ENCODE peak calls at places on chromosomes 16 and 17, in eight cellular contexts. One of them, this sample, is unnamed.

GRCh38 chr16:79897444-79898146 is 297.1 kb upstream of the MAF start:
- DNase-seq in fibroblast of mammary gland: peak; percentile 36
- DNase-seq in lower leg skin: no peak
- DNase-seq in stimulated activated CD8-positive, alpha-beta memory T cell treated with anti-CD3 and anti-CD28 coated beads, Interleukin-4, amount 100 ng/mL, for 24 hours: no peak
- DNase-seq in mucosa of gallbladder: peak; percentile 85
- DNase-seq in NCI-H1694 treated with DMSO at 0.1 percent for 48 hours: no peak
- DNase-seq in AG04450: no peak
- DNase-seq in NCI-H1436: no peak
- DNase-seq in this sample: no peak

GRCh38 chr17:8345951-8346665 is 6.5 kb downstream of the ODF4 start:
- DNase-seq in mucosa of gallbladder: no peak
- DNase-seq in AG04450: no peak
- DNase-seq in stimulated activated CD8-positive, alpha-beta memory T cell treated with anti-CD3 and anti-CD28 coated beads, Interleukin-4, amount 100 ng/mL, for 24 hours: no peak
- DNase-seq in NCI-H1436: no peak
- DNase-seq in lower leg skin: no peak
- DNase-seq in NCI-H1694 treated with DMSO at 0.1 percent for 48 hours: no peak
- DNase-seq in fibroblast of mammary gland: no peak
- DNase-seq in this sample: no peak

GRCh38 chr17:39823407-39824054 is 40.6 kb downstream of the IKZF3 start:
- DNase-seq in NCI-H1436: no peak
- DNase-seq in fibroblast of mammary gland: no peak
- DNase-seq in lower leg skin: no peak
- DNase-seq in mucosa of gallbladder: no peak
- DNase-seq in AG04450: no peak
- DNase-seq in stimulated activated CD8-positive, alpha-beta memory T cell treated with anti-CD3 and anti-CD28 coated beads, Interleukin-4, amount 100 ng/mL, for 24 hours: no peak
- DNase-seq in NCI-H1694 treated with DMSO at 0.1 percent for 48 hours: no peak
- DNase-seq in this sample: no peak

GRCh38 chr17:75011788-75012319 is 616 bp upstream of the MRPL58 start:
- DNase-seq in stimulated activated CD8-positive, alpha-beta memory T cell treated with anti-CD3 and anti-CD28 coated beads, Interleukin-4, amount 100 ng/mL, for 24 hours: no peak
- DNase-seq in mucosa of gallbladder: peak; percentile 72
- DNase-seq in fibroblast of mammary gland: peak; percentile 78
- DNase-seq in NCI-H1436: peak; percentile 46
- DNase-seq in lower leg skin: peak; percentile 92
- DNase-seq in AG04450: no peak
- DNase-seq in NCI-H1694 treated with DMSO at 0.1 percent for 48 hours: peak; percentile 78
- DNase-seq in this sample: no peak

GRCh38 chr16:81140930-81141780 is 45.0 kb upstream of the GCSH start:
- DNase-seq in AG04450: no peak
- DNase-seq in lower leg skin: no peak
- DNase-seq in NCI-H1436: no peak
- DNase-seq in stimulated activated CD8-positive, alpha-beta memory T cell treated with anti-CD3 and anti-CD28 coated beads, Interleukin-4, amount 100 ng/mL, for 24 hours: no peak
- DNase-seq in fibroblast of mammary gland: no peak
- DNase-seq in NCI-H1694 treated with DMSO at 0.1 percent for 48 hours: no peak
- DNase-seq in mucosa of gallbladder: no peak
- DNase-seq in this sample: no peak

GRCh38 chr17:67245694-67246397 is 850 bp upstream of the HELZ start:
- DNase-seq in NCI-H1694 treated with DMSO at 0.1 percent for 48 hours: no peak
- DNase-seq in stimulated activated CD8-positive, alpha-beta memory T cell treated with anti-CD3 and anti-CD28 coated beads, Interleukin-4, amount 100 ng/mL, for 24 hours: no peak
- DNase-seq in NCI-H1436: peak; percentile 14
- DNase-seq in AG04450: no peak
- DNase-seq in mucosa of gallbladder: no peak
- DNase-seq in lower leg skin: peak; percentile 86
- DNase-seq in fibroblast of mammary gland: no peak
- DNase-seq in this sample: no peak

GRCh38 chr17:82946081-82946480 is 106.3 kb upstream of the ZNF750 start:
- DNase-seq in mucosa of gallbladder: no peak
- DNase-seq in lower leg skin: no peak
- DNase-seq in NCI-H1694 treated with DMSO at 0.1 percent for 48 hours: no peak
- DNase-seq in NCI-H1436: no peak
- DNase-seq in fibroblast of mammary gland: no peak
- DNase-seq in stimulated activated CD8-positive, alpha-beta memory T cell treated with anti-CD3 and anti-CD28 coated beads, Interleukin-4, amount 100 ng/mL, for 24 hours: no peak
- DNase-seq in AG04450: no peak
- DNase-seq in this sample: no peak

GRCh38 chr17:51435171-51435552 is 174.8 kb downstream of the UTP18 start:
- DNase-seq in fibroblast of mammary gland: no peak
- DNase-seq in NCI-H1436: no peak
- DNase-seq in stimulated activated CD8-positive, alpha-beta memory T cell treated with anti-CD3 and anti-CD28 coated beads, Interleukin-4, amount 100 ng/mL, for 24 hours: no peak
- DNase-seq in AG04450: no peak
- DNase-seq in mucosa of gallbladder: no peak
- DNase-seq in lower leg skin: no peak
- DNase-seq in NCI-H1694 treated with DMSO at 0.1 percent for 48 hours: no peak
- DNase-seq in this sample: no peak

GRCh38 chr16:86321491-86321890 is 188.8 kb upstream of the FOXF1 start:
- DNase-seq in lower leg skin: no peak
- DNase-seq in fibroblast of mammary gland: no peak
- DNase-seq in AG04450: no peak
- DNase-seq in mucosa of gallbladder: no peak
- DNase-seq in NCI-H1694 treated with DMSO at 0.1 percent for 48 hours: no peak
- DNase-seq in NCI-H1436: no peak
- DNase-seq in stimulated activated CD8-positive, alpha-beta memory T cell treated with anti-CD3 and anti-CD28 coated beads, Interleukin-4, amount 100 ng/mL, for 24 hours: no peak
- DNase-seq in this sample: no peak

GRCh38 chr16:85245307-85246172 is 133.3 kb upstream of the CIBAR2 start:
- DNase-seq in NCI-H1436: peak; percentile 66
- DNase-seq in lower leg skin: no peak
- DNase-seq in stimulated activated CD8-positive, alpha-beta memory T cell treated with anti-CD3 and anti-CD28 coated beads, Interleukin-4, amount 100 ng/mL, for 24 hours: peak; percentile 15
- DNase-seq in NCI-H1694 treated with DMSO at 0.1 percent for 48 hours: no peak
- DNase-seq in fibroblast of mammary gland: peak; percentile 72
- DNase-seq in AG04450: peak; percentile 50
- DNase-seq in mucosa of gallbladder: peak; percentile 64
- DNase-seq in this sample: no peak

GRCh38 chr16:66272461-66272860 is 94.0 kb upstream of the CDH5 start:
- DNase-seq in NCI-H1436: no peak
- DNase-seq in fibroblast of mammary gland: no peak
- DNase-seq in lower leg skin: peak; percentile 71
- DNase-seq in mucosa of gallbladder: no peak
- DNase-seq in AG04450: no peak
- DNase-seq in stimulated activated CD8-positive, alpha-beta memory T cell treated with anti-CD3 and anti-CD28 coated beads, Interleukin-4, amount 100 ng/mL, for 24 hours: no peak
- DNase-seq in NCI-H1694 treated with DMSO at 0.1 percent for 48 hours: no peak
- DNase-seq in this sample: no peak

GRCh38 chr16:67384778-67385510 is 8.4 kb downstream of the TPPP3 start:
- DNase-seq in stimulated activated CD8-positive, alpha-beta memory T cell treated with anti-CD3 and anti-CD28 coated beads, Interleukin-4, amount 100 ng/mL, for 24 hours: no peak
- DNase-seq in AG04450: no peak
- DNase-seq in mucosa of gallbladder: no peak
- DNase-seq in NCI-H1436: no peak
- DNase-seq in fibroblast of mammary gland: no peak
- DNase-seq in NCI-H1694 treated with DMSO at 0.1 percent for 48 hours: no peak
- DNase-seq in lower leg skin: no peak
- DNase-seq in this sample: no peak

GRCh38 chr16:71367243-71367976 is 8.9 kb downstream of the CALB2 start:
- DNase-seq in lower leg skin: no peak
- DNase-seq in fibroblast of mammary gland: peak; percentile 40
- DNase-seq in NCI-H1436: peak; percentile 25
- DNase-seq in stimulated activated CD8-positive, alpha-beta memory T cell treated with anti-CD3 and anti-CD28 coated beads, Interleukin-4, amount 100 ng/mL, for 24 hours: peak; percentile 5
- DNase-seq in NCI-H1694 treated with DMSO at 0.1 percent for 48 hours: peak; percentile 27
- DNase-seq in mucosa of gallbladder: peak; percentile 41
- DNase-seq in AG04450: no peak
- DNase-seq in this sample: no peak

GRCh38 chr16:88530858-88531203 is 39.4 kb upstream of the ZC3H18 start:
- DNase-seq in mucosa of gallbladder: no peak
- DNase-seq in NCI-H1694 treated with DMSO at 0.1 percent for 48 hours: no peak
- DNase-seq in AG04450: no peak
- DNase-seq in fibroblast of mammary gland: no peak
- DNase-seq in NCI-H1436: no peak
- DNase-seq in stimulated activated CD8-positive, alpha-beta memory T cell treated with anti-CD3 and anti-CD28 coated beads, Interleukin-4, amount 100 ng/mL, for 24 hours: no peak
- DNase-seq in lower leg skin: no peak
- DNase-seq in this sample: no peak

GRCh38 chr16:58464047-58464915 is 35.7 kb upstream of the NDRG4 start:
- DNase-seq in mucosa of gallbladder: no peak
- DNase-seq in NCI-H1436: no peak
- DNase-seq in fibroblast of mammary gland: no peak
- DNase-seq in lower leg skin: no peak
- DNase-seq in AG04450: no peak
- DNase-seq in stimulated activated CD8-positive, alpha-beta memory T cell treated with anti-CD3 and anti-CD28 coated beads, Interleukin-4, amount 100 ng/mL, for 24 hours: no peak
- DNase-seq in NCI-H1694 treated with DMSO at 0.1 percent for 48 hours: no peak
- DNase-seq in this sample: no peak

GRCh38 chr17:42409467-42410351 is 13.3 kb downstream of the CAVIN1 start:
- DNase-seq in mucosa of gallbladder: peak; percentile 32
- DNase-seq in NCI-H1436: no peak
- DNase-seq in AG04450: peak; percentile 75
- DNase-seq in NCI-H1694 treated with DMSO at 0.1 percent for 48 hours: no peak
- DNase-seq in fibroblast of mammary gland: peak; percentile 95
- DNase-seq in lower leg skin: peak; percentile 95
- DNase-seq in stimulated activated CD8-positive, alpha-beta memory T cell treated with anti-CD3 and anti-CD28 coated beads, Interleukin-4, amount 100 ng/mL, for 24 hours: no peak
- DNase-seq in this sample: no peak

GRCh38 chr16:57308041-57308440 is 23.6 kb upstream of the PLLP start:
- DNase-seq in NCI-H1436: no peak
- DNase-seq in fibroblast of mammary gland: no peak
- DNase-seq in AG04450: no peak
- DNase-seq in stimulated activated CD8-positive, alpha-beta memory T cell treated with anti-CD3 and anti-CD28 coated beads, Interleukin-4, amount 100 ng/mL, for 24 hours: no peak
- DNase-seq in NCI-H1694 treated with DMSO at 0.1 percent for 48 hours: no peak
- DNase-seq in mucosa of gallbladder: no peak
- DNase-seq in lower leg skin: peak; percentile 53
- DNase-seq in this sample: no peak

GRCh38 chr17:73302189-73302588 is 9.6 kb downstream of the CDC42EP4 start:
- DNase-seq in mucosa of gallbladder: no peak
- DNase-seq in AG04450: no peak
- DNase-seq in NCI-H1694 treated with DMSO at 0.1 percent for 48 hours: no peak
- DNase-seq in stimulated activated CD8-positive, alpha-beta memory T cell treated with anti-CD3 and anti-CD28 coated beads, Interleukin-4, amount 100 ng/mL, for 24 hours: no peak
- DNase-seq in NCI-H1436: no peak
- DNase-seq in lower leg skin: no peak
- DNase-seq in fibroblast of mammary gland: peak; percentile 67
- DNase-seq in this sample: no peak

GRCh38 chr17:16255481-16255901 is 38.5 kb downstream of the PIGL start:
- DNase-seq in mucosa of gallbladder: peak; percentile 70
- DNase-seq in stimulated activated CD8-positive, alpha-beta memory T cell treated with anti-CD3 and anti-CD28 coated beads, Interleukin-4, amount 100 ng/mL, for 24 hours: no peak
- DNase-seq in lower leg skin: no peak
- DNase-seq in NCI-H1694 treated with DMSO at 0.1 percent for 48 hours: no peak
- DNase-seq in fibroblast of mammary gland: peak; percentile 47
- DNase-seq in AG04450: no peak
- DNase-seq in NCI-H1436: no peak
- DNase-seq in this sample: no peak

GRCh38 chr17:7748098-7748775 is 30.7 kb downstream of the DNAH2 start:
- DNase-seq in stimulated activated CD8-positive, alpha-beta memory T cell treated with anti-CD3 and anti-CD28 coated beads, Interleukin-4, amount 100 ng/mL, for 24 hours: no peak
- DNase-seq in fibroblast of mammary gland: peak; percentile 7
- DNase-seq in NCI-H1436: no peak
- DNase-seq in lower leg skin: no peak
- DNase-seq in mucosa of gallbladder: peak; percentile 13
- DNase-seq in NCI-H1694 treated with DMSO at 0.1 percent for 48 hours: no peak
- DNase-seq in AG04450: no peak
- DNase-seq in this sample: no peak

GRCh38 chr17:40112718-40113109 is 9.1 kb upstream of the MSL1 start:
- DNase-seq in lower leg skin: no peak
- DNase-seq in NCI-H1436: no peak
- DNase-seq in NCI-H1694 treated with DMSO at 0.1 percent for 48 hours: no peak
- DNase-seq in AG04450: no peak
- DNase-seq in fibroblast of mammary gland: no peak
- DNase-seq in stimulated activated CD8-positive, alpha-beta memory T cell treated with anti-CD3 and anti-CD28 coated beads, Interleukin-4, amount 100 ng/mL, for 24 hours: no peak
- DNase-seq in mucosa of gallbladder: no peak
- DNase-seq in this sample: no peak

GRCh38 chr17:80899402-80900268 is 92.0 kb upstream of the CHMP6 start:
- DNase-seq in AG04450: no peak
- DNase-seq in NCI-H1694 treated with DMSO at 0.1 percent for 48 hours: no peak
- DNase-seq in lower leg skin: no peak
- DNase-seq in fibroblast of mammary gland: peak; percentile 34
- DNase-seq in NCI-H1436: no peak
- DNase-seq in stimulated activated CD8-positive, alpha-beta memory T cell treated with anti-CD3 and anti-CD28 coated beads, Interleukin-4, amount 100 ng/mL, for 24 hours: peak; percentile 61
- DNase-seq in mucosa of gallbladder: no peak
- DNase-seq in this sample: no peak

GRCh38 chr17:83079340-83079747 is at the start of gene METRNL:
- DNase-seq in lower leg skin: peak; percentile 95
- DNase-seq in NCI-H1436: peak; percentile 36
- DNase-seq in fibroblast of mammary gland: peak; percentile 46
- DNase-seq in mucosa of gallbladder: peak; percentile 79
- DNase-seq in stimulated activated CD8-positive, alpha-beta memory T cell treated with anti-CD3 and anti-CD28 coated beads, Interleukin-4, amount 100 ng/mL, for 24 hours: peak; percentile 54
- DNase-seq in NCI-H1694 treated with DMSO at 0.1 percent for 48 hours: peak; percentile 28
- DNase-seq in AG04450: no peak
- DNase-seq in this sample: no peak

GRCh38 chr17:64216385-64217248 is 46.4 kb downstream of the TEX2 start:
- DNase-seq in AG04450: no peak
- DNase-seq in NCI-H1436: no peak
- DNase-seq in mucosa of gallbladder: peak; percentile 46
- DNase-seq in fibroblast of mammary gland: peak; percentile 69
- DNase-seq in lower leg skin: no peak
- DNase-seq in NCI-H1694 treated with DMSO at 0.1 percent for 48 hours: peak; percentile 21
- DNase-seq in stimulated activated CD8-positive, alpha-beta memory T cell treated with anti-CD3 and anti-CD28 coated beads, Interleukin-4, amount 100 ng/mL, for 24 hours: no peak
- DNase-seq in this sample: no peak

GRCh38 chr17:62720126-62720850 is 87.8 kb downstream of the MARCHF10 start:
- DNase-seq in stimulated activated CD8-positive, alpha-beta memory T cell treated with anti-CD3 and anti-CD28 coated beads, Interleukin-4, amount 100 ng/mL, for 24 hours: no peak
- DNase-seq in lower leg skin: no peak
- DNase-seq in fibroblast of mammary gland: no peak
- DNase-seq in NCI-H1436: no peak
- DNase-seq in mucosa of gallbladder: no peak
- DNase-seq in NCI-H1694 treated with DMSO at 0.1 percent for 48 hours: no peak
- DNase-seq in AG04450: no peak
- DNase-seq in this sample: no peak

GRCh38 chr16:81357711-81358270 is 43.0 kb downstream of the GAN start:
- DNase-seq in NCI-H1694 treated with DMSO at 0.1 percent for 48 hours: no peak
- DNase-seq in lower leg skin: no peak
- DNase-seq in stimulated activated CD8-positive, alpha-beta memory T cell treated with anti-CD3 and anti-CD28 coated beads, Interleukin-4, amount 100 ng/mL, for 24 hours: no peak
- DNase-seq in NCI-H1436: no peak
- DNase-seq in fibroblast of mammary gland: no peak
- DNase-seq in AG04450: no peak
- DNase-seq in mucosa of gallbladder: no peak
- DNase-seq in this sample: no peak

GRCh38 chr17:75959046-75959838 is 18.4 kb upstream of the FBF1 start:
- DNase-seq in mucosa of gallbladder: no peak
- DNase-seq in fibroblast of mammary gland: no peak
- DNase-seq in AG04450: no peak
- DNase-seq in NCI-H1694 treated with DMSO at 0.1 percent for 48 hours: no peak
- DNase-seq in NCI-H1436: no peak
- DNase-seq in stimulated activated CD8-positive, alpha-beta memory T cell treated with anti-CD3 and anti-CD28 coated beads, Interleukin-4, amount 100 ng/mL, for 24 hours: no peak
- DNase-seq in lower leg skin: peak; percentile 20
- DNase-seq in this sample: no peak

GRCh38 chr16:66161942-66162341 is 204.5 kb upstream of the CDH5 start:
- DNase-seq in NCI-H1436: no peak
- DNase-seq in fibroblast of mammary gland: no peak
- DNase-seq in lower leg skin: no peak
- DNase-seq in AG04450: no peak
- DNase-seq in mucosa of gallbladder: no peak
- DNase-seq in NCI-H1694 treated with DMSO at 0.1 percent for 48 hours: no peak
- DNase-seq in stimulated activated CD8-positive, alpha-beta memory T cell treated with anti-CD3 and anti-CD28 coated beads, Interleukin-4, amount 100 ng/mL, for 24 hours: no peak
- DNase-seq in this sample: no peak

GRCh38 chr17:80845863-80846671 is 145.6 kb upstream of the CHMP6 start:
- DNase-seq in mucosa of gallbladder: no peak
- DNase-seq in lower leg skin: peak; percentile 68
- DNase-seq in AG04450: no peak
- DNase-seq in NCI-H1694 treated with DMSO at 0.1 percent for 48 hours: no peak
- DNase-seq in NCI-H1436: no peak
- DNase-seq in fibroblast of mammary gland: no peak
- DNase-seq in stimulated activated CD8-positive, alpha-beta memory T cell treated with anti-CD3 and anti-CD28 coated beads, Interleukin-4, amount 100 ng/mL, for 24 hours: no peak
- DNase-seq in this sample: no peak

GRCh38 chr16:3036726-3037315 is at the start of gene BICDL2:
- DNase-seq in mucosa of gallbladder: no peak
- DNase-seq in NCI-H1694 treated with DMSO at 0.1 percent for 48 hours: no peak
- DNase-seq in stimulated activated CD8-positive, alpha-beta memory T cell treated with anti-CD3 and anti-CD28 coated beads, Interleukin-4, amount 100 ng/mL, for 24 hours: no peak
- DNase-seq in AG04450: no peak
- DNase-seq in NCI-H1436: no peak
- DNase-seq in fibroblast of mammary gland: no peak
- DNase-seq in lower leg skin: no peak
- DNase-seq in this sample: no peak

GRCh38 chr17:3927628-3928010 is 11.4 kb upstream of the P2RX1 start:
- DNase-seq in lower leg skin: no peak
- DNase-seq in mucosa of gallbladder: no peak
- DNase-seq in stimulated activated CD8-positive, alpha-beta memory T cell treated with anti-CD3 and anti-CD28 coated beads, Interleukin-4, amount 100 ng/mL, for 24 hours: no peak
- DNase-seq in AG04450: no peak
- DNase-seq in NCI-H1694 treated with DMSO at 0.1 percent for 48 hours: no peak
- DNase-seq in fibroblast of mammary gland: no peak
- DNase-seq in NCI-H1436: no peak
- DNase-seq in this sample: no peak

This sample was measured in AG04449.